ENCODE peak calls at places on chromosomes 5 and 9, in six cellular contexts. C is bronchial epithelial cell; H is iris pigment epithelial cell; P is NCI-H1105; J is effector memory CD4-positive, alpha-beta T cell; L is NCI-H1092. S is an unnamed sample.

GRCh38 chr5:1515921-1516571 is 7.7 kb downstream of the LPCAT1 start:
- DNase-seq in H (peak), J (no peak), P (no peak), C (peak), L (no peak), S (peak)

GRCh38 chr5:52802272-52803011 is 14.7 kb downstream of the ITGA1 start:
- DNase-seq in P (no peak), J (no peak), L (no peak), C (no peak), H (no peak), S (no peak)

GRCh38 chr5:14581891-14582796 is 552 bp downstream of the OTULINL start:
- DNase-seq in J (peak), H (no peak), C (peak), L (peak), P (peak), S (peak)

GRCh38 chr5:43702815-43703214 is 99.8 kb downstream of the NNT start:
- DNase-seq in P (peak), L (peak), H (peak), C (no peak), J (no peak), S (no peak)

GRCh38 chr5:82045526-82046267 is 73.9 kb downstream of the ATG10 start:
- DNase-seq in J (no peak), P (no peak), L (no peak), C (peak), H (peak), S (no peak)

GRCh38 chr5:77560677-77561263 is 68.7 kb upstream of the WDR41 start:
- DNase-seq in P (peak), C (peak), H (peak), L (peak), J (no peak), S (no peak)

GRCh38 chr9:34552606-34552981 is 29.8 kb upstream of the ENHO start:
- DNase-seq in J (no peak), P (no peak), L (no peak), C (no peak), H (no peak), S (no peak)

GRCh38 chr5:41270423-41271251 is 57.3 kb upstream of the C6 start:
- DNase-seq in P (peak), C (peak), J (no peak), L (no peak), H (peak), S (no peak)

GRCh38 chr5:108953940-108954339 is 206.2 kb downstream of the FER start:
- DNase-seq in P (no peak), L (no peak), C (no peak), J (no peak), H (no peak), S (no peak)

GRCh38 chr9:91884153-91884552 is 65.9 kb downstream of the ROR2 start:
- DNase-seq in P (no peak), L (no peak), H (no peak), C (no peak), J (no peak), S (no peak)

GRCh38 chr5:169765176-169765575 is 128.1 kb downstream of the DOCK2 start:
- DNase-seq in C (peak), H (no peak), P (no peak), J (no peak), L (no peak), S (no peak)

GRCh38 chr5:128121679-128122078 is 38.1 kb downstream of the SLC12A2 start:
- DNase-seq in H (peak), L (no peak), C (peak), P (no peak), J (no peak), S (no peak)

GRCh38 chr9:123361731-123362560 is 5.9 kb downstream of the CRB2 start:
- DNase-seq in J (no peak), C (no peak), H (no peak), L (no peak), P (no peak), S (no peak)

GRCh38 chr5:15717002-15717401 is 217.0 kb downstream of the FBXL7 start:
- DNase-seq in C (peak), L (no peak), H (peak), P (no peak), J (no peak), S (no peak)

GRCh38 chr5:127518319-127518621 is 830 bp downstream of the PRRC1 start:
- DNase-seq in H (peak), P (no peak), L (no peak), C (peak), J (no peak), S (no peak)

GRCh38 chr9:137756045-137756744 is 121.4 kb upstream of the CACNA1B start:
- DNase-seq in J (no peak), L (no peak), H (no peak), C (no peak), P (no peak), S (no peak)

GRCh38 chr5:10306806-10307205 is 896 bp downstream of the CMBL start:
- DNase-seq in C (no peak), L (peak), J (no peak), H (no peak), P (no peak), S (no peak)

GRCh38 chr5:169003721-169004481 is 297.0 kb downstream of the SLIT3 start:
- DNase-seq in J (no peak), L (no peak), C (no peak), H (no peak), P (no peak), S (no peak)

GRCh38 chr9:5876026-5876425 is 14.7 kb upstream of the MLANA start:
- DNase-seq in J (no peak), H (no peak), L (no peak), C (no peak), P (no peak), S (no peak)

GRCh38 chr5:75335952-75336624 is 932 bp upstream of the HMGCR start:
- DNase-seq in L (peak), J (no peak), C (peak), H (peak), P (no peak), S (no peak)

S was measured in activated CD4-positive, CD25-positive, alpha-beta regulatory T cell treated with anti-CD3 and anti-CD28 coated beads, Interleukin-2, amount 50 U/mL, for 72 hours.